ENCODE peak calls at places on chromosomes 6 and 20, in nine cellular contexts. One of them, this sample, is unnamed.

GRCh38 chr20:14785065-14785743 is 447.8 kb upstream of the FLRT3 start:
- DNase-seq in HS-5: no peak
- DNase-seq in SHP77: no peak
- DNase-seq in skeletal muscle cell: no peak
- DNase-seq in NCI-H1694: no peak
- DNase-seq in MCF 10A: no peak
- DNase-seq in stimulated activated naive CD4-positive, alpha-beta T cell treated with Interleukin-2 at 50 U/mL for 16 hours: no peak
- DNase-seq in T-helper 9 cell: no peak
- DNase-seq in amygdala: no peak
- DNase-seq in this sample: no peak

GRCh38 chr6:30749554-30750378 is 5.4 kb upstream of the IER3 start:
- DNase-seq in stimulated activated naive CD4-positive, alpha-beta T cell treated with Interleukin-2 at 50 U/mL for 16 hours: no peak
- DNase-seq in SHP77: no peak
- DNase-seq in HS-5: no peak
- DNase-seq in amygdala: no peak
- DNase-seq in skeletal muscle cell: no peak
- DNase-seq in T-helper 9 cell: no peak
- DNase-seq in MCF 10A: peak; percentile 74
- DNase-seq in NCI-H1694: no peak
- DNase-seq in this sample: no peak

GRCh38 chr6:153625089-153625488 is 414.0 kb upstream of the OPRM1 start:
- DNase-seq in HS-5: peak; percentile 5
- DNase-seq in T-helper 9 cell: no peak
- DNase-seq in stimulated activated naive CD4-positive, alpha-beta T cell treated with Interleukin-2 at 50 U/mL for 16 hours: no peak
- DNase-seq in skeletal muscle cell: peak; percentile 65
- DNase-seq in amygdala: no peak
- DNase-seq in NCI-H1694: no peak
- DNase-seq in MCF 10A: peak; percentile 66
- DNase-seq in SHP77: no peak
- DNase-seq in this sample: no peak

GRCh38 chr6:70531133-70531532 is 35.6 kb upstream of the SDHAF4 start:
- DNase-seq in T-helper 9 cell: no peak
- DNase-seq in skeletal muscle cell: no peak
- DNase-seq in amygdala: no peak
- DNase-seq in stimulated activated naive CD4-positive, alpha-beta T cell treated with Interleukin-2 at 50 U/mL for 16 hours: no peak
- DNase-seq in NCI-H1694: no peak
- DNase-seq in HS-5: no peak
- DNase-seq in SHP77: no peak
- DNase-seq in MCF 10A: no peak
- DNase-seq in this sample: no peak

GRCh38 chr6:77853401-77853800 is 200.6 kb downstream of the MEI4 start:
- DNase-seq in T-helper 9 cell: no peak
- DNase-seq in MCF 10A: no peak
- DNase-seq in NCI-H1694: no peak
- DNase-seq in skeletal muscle cell: no peak
- DNase-seq in stimulated activated naive CD4-positive, alpha-beta T cell treated with Interleukin-2 at 50 U/mL for 16 hours: no peak
- DNase-seq in SHP77: no peak
- DNase-seq in HS-5: no peak
- DNase-seq in amygdala: no peak
- DNase-seq in this sample: no peak

GRCh38 chr6:2853766-2854393 is 12.2 kb upstream of the SERPINB1 start:
- DNase-seq in MCF 10A: peak; percentile 69
- DNase-seq in stimulated activated naive CD4-positive, alpha-beta T cell treated with Interleukin-2 at 50 U/mL for 16 hours: peak; percentile 86
- DNase-seq in T-helper 9 cell: peak; percentile 59
- DNase-seq in amygdala: no peak
- DNase-seq in NCI-H1694: no peak
- DNase-seq in SHP77: no peak
- DNase-seq in skeletal muscle cell: peak; percentile 67
- DNase-seq in HS-5: peak; percentile 88
- DNase-seq in this sample: peak; percentile 94

GRCh38 chr6:66264376-66264775 is 557.4 kb upstream of the EYS start:
- DNase-seq in stimulated activated naive CD4-positive, alpha-beta T cell treated with Interleukin-2 at 50 U/mL for 16 hours: no peak
- DNase-seq in skeletal muscle cell: no peak
- DNase-seq in T-helper 9 cell: no peak
- DNase-seq in HS-5: no peak
- DNase-seq in MCF 10A: peak; percentile 8
- DNase-seq in NCI-H1694: no peak
- DNase-seq in SHP77: no peak
- DNase-seq in amygdala: no peak
- DNase-seq in this sample: no peak

GRCh38 chr20:23034721-23035671 is at the start of gene SSTR4:
- DNase-seq in MCF 10A: no peak
- DNase-seq in stimulated activated naive CD4-positive, alpha-beta T cell treated with Interleukin-2 at 50 U/mL for 16 hours: no peak
- DNase-seq in NCI-H1694: no peak
- DNase-seq in skeletal muscle cell: no peak
- DNase-seq in amygdala: no peak
- DNase-seq in HS-5: no peak
- DNase-seq in T-helper 9 cell: no peak
- DNase-seq in SHP77: no peak
- DNase-seq in this sample: no peak

GRCh38 chr20:59031326-59032022 is 661 bp downstream of the ATP5F1E start:
- DNase-seq in skeletal muscle cell: no peak
- DNase-seq in NCI-H1694: no peak
- DNase-seq in HS-5: no peak
- DNase-seq in SHP77: no peak
- DNase-seq in T-helper 9 cell: no peak
- DNase-seq in MCF 10A: no peak
- DNase-seq in amygdala: no peak
- DNase-seq in stimulated activated naive CD4-positive, alpha-beta T cell treated with Interleukin-2 at 50 U/mL for 16 hours: peak; percentile 6
- DNase-seq in this sample: peak; percentile 37

GRCh38 chr6:106134906-106135634 is 48.9 kb downstream of the PRDM1 start:
- DNase-seq in T-helper 9 cell: no peak
- DNase-seq in SHP77: no peak
- DNase-seq in NCI-H1694: no peak
- DNase-seq in MCF 10A: peak; percentile 70
- DNase-seq in skeletal muscle cell: no peak
- DNase-seq in amygdala: no peak
- DNase-seq in HS-5: no peak
- DNase-seq in stimulated activated naive CD4-positive, alpha-beta T cell treated with Interleukin-2 at 50 U/mL for 16 hours: no peak
- DNase-seq in this sample: no peak

GRCh38 chr6:13916230-13916944 is 8.4 kb upstream of the RNF182 start:
- DNase-seq in skeletal muscle cell: no peak
- DNase-seq in T-helper 9 cell: no peak
- DNase-seq in MCF 10A: no peak
- DNase-seq in SHP77: no peak
- DNase-seq in amygdala: no peak
- DNase-seq in HS-5: no peak
- DNase-seq in NCI-H1694: no peak
- DNase-seq in stimulated activated naive CD4-positive, alpha-beta T cell treated with Interleukin-2 at 50 U/mL for 16 hours: no peak
- DNase-seq in this sample: no peak

GRCh38 chr20:52812231-52812847 is 159.8 kb upstream of the TSHZ2 start:
- DNase-seq in skeletal muscle cell: no peak
- DNase-seq in NCI-H1694: no peak
- DNase-seq in T-helper 9 cell: no peak
- DNase-seq in amygdala: no peak
- DNase-seq in HS-5: no peak
- DNase-seq in SHP77: no peak
- DNase-seq in stimulated activated naive CD4-positive, alpha-beta T cell treated with Interleukin-2 at 50 U/mL for 16 hours: no peak
- DNase-seq in MCF 10A: no peak
- DNase-seq in this sample: no peak

GRCh38 chr6:32116674-32117073 is 7.5 kb upstream of the TNXB start:
- DNase-seq in amygdala: no peak
- DNase-seq in NCI-H1694: peak; percentile 6
- DNase-seq in T-helper 9 cell: no peak
- DNase-seq in stimulated activated naive CD4-positive, alpha-beta T cell treated with Interleukin-2 at 50 U/mL for 16 hours: no peak
- DNase-seq in skeletal muscle cell: no peak
- DNase-seq in HS-5: no peak
- DNase-seq in MCF 10A: no peak
- DNase-seq in SHP77: no peak
- DNase-seq in this sample: no peak

GRCh38 chr6:134253681-134254080 is 64.2 kb downstream of the SGK1 start:
- DNase-seq in NCI-H1694: no peak
- DNase-seq in amygdala: no peak
- DNase-seq in stimulated activated naive CD4-positive, alpha-beta T cell treated with Interleukin-2 at 50 U/mL for 16 hours: no peak
- DNase-seq in HS-5: peak; percentile 49
- DNase-seq in T-helper 9 cell: no peak
- DNase-seq in skeletal muscle cell: peak; percentile 56
- DNase-seq in MCF 10A: no peak
- DNase-seq in SHP77: no peak
- DNase-seq in this sample: no peak

GRCh38 chr20:15857131-15857784 is 716.0 kb downstream of the KIF16B start:
- DNase-seq in skeletal muscle cell: no peak
- DNase-seq in T-helper 9 cell: no peak
- DNase-seq in MCF 10A: no peak
- DNase-seq in HS-5: no peak
- DNase-seq in SHP77: no peak
- DNase-seq in NCI-H1694: no peak
- DNase-seq in amygdala: no peak
- DNase-seq in stimulated activated naive CD4-positive, alpha-beta T cell treated with Interleukin-2 at 50 U/mL for 16 hours: no peak
- DNase-seq in this sample: no peak

GRCh38 chr6:21053612-21054011 is 519.4 kb downstream of the CDKAL1 start:
- DNase-seq in NCI-H1694: no peak
- DNase-seq in skeletal muscle cell: peak; percentile 7
- DNase-seq in MCF 10A: peak; percentile 34
- DNase-seq in amygdala: no peak
- DNase-seq in stimulated activated naive CD4-positive, alpha-beta T cell treated with Interleukin-2 at 50 U/mL for 16 hours: no peak
- DNase-seq in SHP77: no peak
- DNase-seq in HS-5: no peak
- DNase-seq in T-helper 9 cell: no peak
- DNase-seq in this sample: no peak

GRCh38 chr6:54903884-54904283 is 57.3 kb downstream of the FAM83B start:
- DNase-seq in T-helper 9 cell: no peak
- DNase-seq in NCI-H1694: no peak
- DNase-seq in stimulated activated naive CD4-positive, alpha-beta T cell treated with Interleukin-2 at 50 U/mL for 16 hours: no peak
- DNase-seq in MCF 10A: no peak
- DNase-seq in skeletal muscle cell: no peak
- DNase-seq in HS-5: no peak
- DNase-seq in amygdala: no peak
- DNase-seq in SHP77: no peak
- DNase-seq in this sample: no peak

GRCh38 chr20:4811661-4812181 is 90.0 kb downstream of the PRND start:
- DNase-seq in MCF 10A: no peak
- DNase-seq in SHP77: no peak
- DNase-seq in skeletal muscle cell: no peak
- DNase-seq in NCI-H1694: no peak
- DNase-seq in T-helper 9 cell: peak; percentile 55
- DNase-seq in amygdala: no peak
- DNase-seq in HS-5: no peak
- DNase-seq in stimulated activated naive CD4-positive, alpha-beta T cell treated with Interleukin-2 at 50 U/mL for 16 hours: peak; percentile 31
- DNase-seq in this sample: peak; percentile 85

GRCh38 chr6:147043994-147044477 is 160.2 kb upstream of the STXBP5 start:
- DNase-seq in amygdala: no peak
- DNase-seq in SHP77: no peak
- DNase-seq in HS-5: no peak
- DNase-seq in stimulated activated naive CD4-positive, alpha-beta T cell treated with Interleukin-2 at 50 U/mL for 16 hours: no peak
- DNase-seq in MCF 10A: peak; percentile 52
- DNase-seq in skeletal muscle cell: no peak
- DNase-seq in T-helper 9 cell: no peak
- DNase-seq in NCI-H1694: no peak
- DNase-seq in this sample: no peak

GRCh38 chr20:35621560-35621946 is 5.9 kb downstream of the SPAG4 start:
- DNase-seq in SHP77: no peak
- DNase-seq in T-helper 9 cell: no peak
- DNase-seq in amygdala: no peak
- DNase-seq in NCI-H1694: no peak
- DNase-seq in skeletal muscle cell: no peak
- DNase-seq in MCF 10A: no peak
- DNase-seq in stimulated activated naive CD4-positive, alpha-beta T cell treated with Interleukin-2 at 50 U/mL for 16 hours: no peak
- DNase-seq in HS-5: no peak
- DNase-seq in this sample: no peak

GRCh38 chr6:41072836-41073202 is at the start of gene NFYA:
- DNase-seq in MCF 10A: no peak
- DNase-seq in T-helper 9 cell: peak; percentile 100
- DNase-seq in SHP77: no peak
- DNase-seq in skeletal muscle cell: peak; percentile 96
- DNase-seq in stimulated activated naive CD4-positive, alpha-beta T cell treated with Interleukin-2 at 50 U/mL for 16 hours: peak; percentile 100
- DNase-seq in HS-5: no peak
- DNase-seq in NCI-H1694: no peak
- DNase-seq in amygdala: peak; percentile 100
- DNase-seq in this sample: no peak

GRCh38 chr6:134937426-134937825 is 12.5 kb downstream of the ALDH8A1 start:
- DNase-seq in MCF 10A: no peak
- DNase-seq in stimulated activated naive CD4-positive, alpha-beta T cell treated with Interleukin-2 at 50 U/mL for 16 hours: no peak
- DNase-seq in NCI-H1694: no peak
- DNase-seq in T-helper 9 cell: no peak
- DNase-seq in skeletal muscle cell: no peak
- DNase-seq in amygdala: no peak
- DNase-seq in SHP77: no peak
- DNase-seq in HS-5: no peak
- DNase-seq in this sample: no peak

GRCh38 chr20:44411020-44411756 is 55.7 kb downstream of the HNF4A start:
- DNase-seq in skeletal muscle cell: no peak
- DNase-seq in MCF 10A: no peak
- DNase-seq in HS-5: no peak
- DNase-seq in NCI-H1694: no peak
- DNase-seq in SHP77: no peak
- DNase-seq in T-helper 9 cell: no peak
- DNase-seq in amygdala: no peak
- DNase-seq in stimulated activated naive CD4-positive, alpha-beta T cell treated with Interleukin-2 at 50 U/mL for 16 hours: no peak
- DNase-seq in this sample: no peak

This sample was measured in CD4-positive, alpha-beta memory T cell.